ENCODE peak calls at places on chromosomes 11 and 22, in eight cellular contexts. B, H, C, P, O, Q, U and X are unnamed samples.

GRCh38 chr11:114794048-114794684 is 115.8 kb downstream of the NXPE2 start:
- DNase-seq in O (no peak), C (no peak), B (no peak), P (no peak), H (no peak), U (no peak), Q (no peak), X (no peak)

GRCh38 chr11:33344611-33345010 is 87.4 kb downstream of the HIPK3 start:
- DNase-seq in U (peak; percentile 36), C (no peak), Q (no peak), B (no peak), O (peak; percentile 24), P (no peak), H (no peak), X (no peak)

GRCh38 chr22:18119409-18120110 is 9.0 kb downstream of the TUBA8 start:
- DNase-seq in B (no peak), C (no peak), P (no peak), H (no peak), U (no peak), O (no peak), Q (peak; percentile 62), X (no peak)

GRCh38 chr22:39244496-39245129 is at the start of gene PDGFB:
- DNase-seq in P (peak; percentile 65), B (peak; percentile 50), C (no peak), O (no peak), H (no peak), Q (peak; percentile 63), U (no peak), X (no peak)

GRCh38 chr22:17884084-17884483 is 109.8 kb upstream of the BID start:
- DNase-seq in Q (peak; percentile 28), P (no peak), U (no peak), O (no peak), C (no peak), B (no peak), H (no peak), X (no peak)

GRCh38 chr11:44613081-44613628 is 47.7 kb downstream of the CD82 start:
- DNase-seq in H (no peak), P (no peak), O (no peak), C (no peak), U (no peak), B (no peak), Q (no peak), X (no peak)

GRCh38 chr22:25061605-25062377 is 109.3 kb downstream of the KIAA1671 start:
- DNase-seq in B (no peak), O (no peak), U (no peak), P (peak; percentile 25), H (no peak), C (no peak), Q (no peak), X (no peak)

GRCh38 chr11:66855574-66856495 is 1.0 kb upstream of the LRFN4 start:
- DNase-seq in Q (peak; percentile 94), B (peak; percentile 89), C (peak; percentile 88), H (peak; percentile 96), O (peak; percentile 90), P (peak; percentile 85), U (peak; percentile 89), X (peak; percentile 94)

GRCh38 chr11:128931066-128931465 is 11.6 kb downstream of the TP53AIP1 start:
- DNase-seq in Q (no peak), U (no peak), P (no peak), B (no peak), C (no peak), H (no peak), O (no peak), X (no peak)

GRCh38 chr11:34234086-34234740 is 123.6 kb downstream of the ABTB2 start:
- DNase-seq in U (no peak), O (peak; percentile 68), C (no peak), P (peak; percentile 6), H (no peak), B (no peak), Q (no peak), X (no peak)

GRCh38 chr22:47032091-47032943 is 269.9 kb downstream of the TBC1D22A start:
- DNase-seq in U (no peak), H (no peak), C (no peak), O (no peak), P (no peak), Q (peak; percentile 11), B (no peak), X (no peak)

GRCh38 chr11:111735262-111736116 is 30.7 kb downstream of the PPP2R1B start:
- DNase-seq in U (peak; percentile 99), C (no peak), B (peak; percentile 84), H (no peak), O (no peak), Q (peak; percentile 73), P (peak; percentile 98), X (no peak)

GRCh38 chr22:19473578-19473977 is 5.4 kb downstream of the UFD1 start:
- DNase-seq in C (no peak), H (no peak), U (no peak), P (no peak), O (peak; percentile 27), Q (no peak), B (no peak), X (no peak)
- TF ChIP-seq CTCF in C (no peak), H (no peak), U (peak; percentile 4), P (no peak), O (peak; percentile 28), Q (no peak), B (no peak), X (peak; percentile 19)

DNA sequence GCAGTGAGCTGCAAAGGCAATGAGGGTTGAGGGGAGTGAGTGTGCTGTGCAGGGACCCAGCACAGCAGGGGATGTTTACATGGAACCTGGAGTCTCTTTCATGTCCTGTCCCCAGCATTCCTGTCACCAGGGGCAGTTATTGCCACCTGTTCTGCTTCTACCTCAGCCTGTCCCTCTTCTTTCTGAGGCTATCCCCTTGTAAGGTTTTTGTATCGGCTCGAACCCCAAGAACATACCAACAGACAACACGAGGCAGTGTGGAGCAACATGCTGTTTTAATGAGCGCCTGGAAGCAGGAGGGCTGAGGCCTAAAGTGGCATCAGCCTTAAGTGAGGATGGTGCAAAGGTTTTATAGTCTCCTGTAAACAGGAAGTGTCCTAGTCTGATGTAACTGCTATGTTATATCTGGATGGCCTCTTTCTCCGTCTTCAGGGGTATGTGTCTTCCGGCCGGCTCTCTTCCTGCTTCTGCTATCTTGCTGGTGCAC is 3.9 kb downstream of the SCGB2A2 start:
- DNase-seq in H (no peak), U (no peak), Q (no peak), P (no peak), B (no peak), O (no peak), C (no peak), X (no peak)
- TF ChIP-seq CTCF in H (no peak), U (no peak), Q (no peak), P (no peak), B (no peak), O (no peak), C (no peak), X (no peak)

GRCh38 chr11:18741783-18742182 is 15.8 kb upstream of the IGSF22 start:
- DNase-seq in P (no peak), U (no peak), C (no peak), B (no peak), O (peak; percentile 8), Q (no peak), H (no peak), X (no peak)

GRCh38 chr11:18739684-18740083 is 13.7 kb upstream of the IGSF22 start:
- DNase-seq in Q (no peak), C (no peak), H (no peak), O (no peak), U (no peak), B (no peak), P (no peak), X (no peak)

GRCh38 chr11:18743900-18744514 is 18.0 kb upstream of the IGSF22 start:
- DNase-seq in Q (no peak), H (no peak), U (no peak), B (no peak), C (no peak), O (no peak), P (no peak), X (no peak)

GRCh38 chr11:18745251-18745650 is 19.3 kb upstream of the IGSF22 start:
- DNase-seq in H (no peak), C (no peak), P (no peak), O (no peak), U (no peak), B (no peak), Q (no peak), X (no peak)

DNA sequence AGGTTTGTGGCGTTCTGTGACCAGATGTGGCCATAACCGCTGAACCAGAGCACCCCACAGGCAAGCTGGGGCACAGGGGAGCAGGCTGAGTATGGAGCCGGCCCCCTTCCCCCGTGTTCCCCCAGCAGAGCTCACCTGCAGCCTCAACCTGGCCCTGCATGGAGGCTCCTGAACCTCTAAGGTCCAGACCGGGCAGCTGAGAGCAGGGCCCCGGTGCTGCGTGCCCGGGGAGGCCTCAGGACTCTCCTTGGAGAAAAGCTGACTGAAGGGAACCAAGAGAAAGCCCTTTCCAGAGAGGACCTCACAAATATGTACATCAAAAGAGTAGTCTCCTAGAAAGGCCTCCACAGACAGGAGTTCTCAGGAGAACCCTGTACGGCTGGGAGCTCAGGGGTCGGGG is 17.4 kb upstream of the IGSF22 start:
- DNase-seq in O (no peak), H (no peak), P (no peak), U (no peak), Q (no peak), B (no peak), C (no peak), X (no peak)
- TF ChIP-seq CTCF in O (no peak), H (no peak), P (no peak), U (no peak), Q (no peak), B (no peak), C (no peak), X (no peak)

GRCh38 chr11:120120805-120121335 is 17.0 kb downstream of the TRIM29 start:
- DNase-seq in Q (no peak), U (no peak), H (no peak), C (no peak), O (no peak), P (no peak), B (no peak), X (no peak)

GRCh38 chr11:120122921-120123683 is 14.8 kb downstream of the TRIM29 start:
- DNase-seq in H (no peak), C (no peak), P (no peak), U (no peak), Q (no peak), O (no peak), B (no peak), X (no peak)

GRCh38 chr11:120119121-120119520 is 18.8 kb downstream of the TRIM29 start:
- DNase-seq in O (no peak), H (no peak), C (no peak), U (no peak), B (no peak), Q (no peak), P (no peak), X (no peak)

GRCh38 chr11:120121914-120122473 is 15.9 kb downstream of the TRIM29 start:
- DNase-seq in O (no peak), P (no peak), B (no peak), U (no peak), H (no peak), Q (no peak), C (no peak), X (no peak)

GRCh38 chr11:120121336-120121735 is 16.6 kb downstream of the TRIM29 start:
- DNase-seq in Q (no peak), C (no peak), O (no peak), H (no peak), U (no peak), B (no peak), P (no peak), X (no peak)
- TF ChIP-seq CTCF in Q (no peak), C (no peak), O (no peak), H (no peak), U (no peak), B (no peak), P (no peak), X (no peak)